ENCODE peak calls at places on chromosomes 4 and X, in nine cellular contexts. W, J, I, K, G, U, N, A and E are unnamed samples.

GRCh38 chrX:25523574-25523973 is 507.8 kb upstream of the ARX start:
- DNase-seq in W (peak; percentile 75), J (peak; percentile 23), I (no peak), K (peak; percentile 20), G (peak; percentile 57), U (no peak), N (peak; percentile 69), A (peak; percentile 63), E (no peak)

GRCh38 chr4:5704276-5704675 is 4.1 kb downstream of the EVC2 start:
- DNase-seq in W (no peak), J (no peak), I (no peak), K (no peak), G (no peak), U (no peak), N (no peak), A (no peak), E (no peak)

GRCh38 chr4:54527532-54527931 is 130.2 kb upstream of the KIT start:
- DNase-seq in W (no peak), J (no peak), I (no peak), K (no peak), G (no peak), U (no peak), N (no peak), A (no peak), E (no peak)

GRCh38 chrX:140180585-140180984 is 215.3 kb upstream of the CXorf66 start:
- DNase-seq in W (peak; percentile 66), J (peak; percentile 86), I (no peak), K (peak; percentile 91), G (no peak), U (no peak), N (no peak), A (peak; percentile 86), E (no peak)

GRCh38 chrX:43225626-43226328 is 430.3 kb upstream of the MAOA start:
- DNase-seq in W (no peak), J (no peak), I (no peak), K (no peak), G (no peak), U (no peak), N (no peak), A (no peak), E (no peak)

GRCh38 chr4:102759835-102760644 is 728 bp downstream of the MANBA start:
- DNase-seq in W (peak; percentile 68), J (peak; percentile 30), I (no peak), K (peak; percentile 50), G (peak; percentile 58), U (no peak), N (peak; percentile 90), A (peak; percentile 54), E (peak; percentile 23)

GRCh38 chr4:16875487-16875886 is 23.0 kb downstream of the LDB2 start:
- DNase-seq in W (peak; percentile 88), J (no peak), I (no peak), K (no peak), G (peak; percentile 74), U (no peak), N (no peak), A (peak; percentile 91), E (no peak)

GRCh38 chrX:153818571-153819397 is 11.6 kb downstream of the PDZD4 start:
- DNase-seq in W (no peak), J (peak; percentile 24), I (peak; percentile 47), K (no peak), G (peak; percentile 66), U (no peak), N (no peak), A (no peak), E (peak; percentile 45)

GRCh38 chr4:171067422-171067821 is 745.8 kb upstream of the GALNTL6 start:
- DNase-seq in W (no peak), J (no peak), I (no peak), K (no peak), G (peak; percentile 27), U (no peak), N (no peak), A (no peak), E (no peak)

GRCh38 chrX:107537815-107538214 is 88.4 kb downstream of the FRMPD3 start:
- DNase-seq in W (peak; percentile 61), J (peak; percentile 68), I (peak; percentile 35), K (peak; percentile 53), G (peak; percentile 67), U (no peak), N (peak; percentile 84), A (peak; percentile 65), E (peak; percentile 24)

GRCh38 chr4:147110968-147111367 is 165.3 kb upstream of the TTC29 start:
- DNase-seq in W (peak; percentile 64), J (peak; percentile 43), I (no peak), K (peak; percentile 21), G (no peak), U (no peak), N (no peak), A (peak; percentile 61), E (no peak)

GRCh38 chr4:113978105-113978504 is 1.3 kb downstream of the ARSJ start:
- DNase-seq in W (no peak), J (no peak), I (no peak), K (no peak), G (no peak), U (no peak), N (no peak), A (no peak), E (no peak)

GRCh38 chrX:53356186-53356585 is 66.3 kb downstream of the SMC1A start:
- DNase-seq in W (peak; percentile 9), J (peak; percentile 36), I (no peak), K (no peak), G (peak; percentile 43), U (no peak), N (peak; percentile 88), A (no peak), E (peak; percentile 9)

GRCh38 chr4:87363552-87363951 is 27.4 kb downstream of the HSD17B11 start:
- DNase-seq in W (no peak), J (peak; percentile 42), I (no peak), K (peak; percentile 53), G (no peak), U (no peak), N (peak; percentile 61), A (peak; percentile 37), E (no peak)

GRCh38 chr4:86181585-86181984 is 178.3 kb downstream of the MAPK10 start:
- DNase-seq in W (peak; percentile 45), J (peak; percentile 18), I (no peak), K (no peak), G (no peak), U (no peak), N (no peak), A (peak; percentile 27), E (no peak)

DNA sequence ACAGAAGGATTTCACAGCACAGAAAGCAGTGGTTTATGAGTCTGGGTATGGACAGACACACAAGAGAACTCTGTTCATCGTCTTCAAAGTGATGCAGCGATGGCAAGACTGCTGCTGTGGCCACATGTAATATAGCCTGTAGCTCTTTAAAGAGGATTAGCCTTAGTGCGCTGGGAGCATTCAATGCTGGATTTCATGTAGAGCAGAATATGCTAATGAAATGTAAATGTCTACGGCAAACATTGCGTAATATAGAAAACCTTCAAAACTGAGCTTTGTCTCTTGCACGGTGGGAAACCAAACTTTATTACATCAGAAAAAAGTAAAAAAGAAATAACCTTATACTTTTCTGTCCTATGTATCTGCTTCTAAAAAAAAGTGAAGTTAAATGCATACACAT is 42.9 kb downstream of the ALPK1 start:
- DNase-seq in W (no peak), J (no peak), I (no peak), K (no peak), G (peak; percentile 70), U (no peak), N (no peak), A (no peak), E (no peak)
- H3K4me3 ChIP-seq in W (no peak overlapping the region), J (no peak overlapping the region), I (no peak overlapping the region), K (no peak overlapping the region), G (no peak overlapping the region), U (no peak overlapping the region), N (no peak overlapping the region), A (no peak overlapping the region), E (no peak overlapping the region)

GRCh38 chrX:100409316-100410082 is 574 bp downstream of the PCDH19 start:
- DNase-seq in W (peak; percentile 10), J (no peak), I (no peak), K (no peak), G (no peak), U (no peak), N (no peak), A (no peak), E (no peak)

GRCh38 chrX:100407784-100408642 is 2.1 kb downstream of the PCDH19 start:
- DNase-seq in W (no peak), J (no peak), I (no peak), K (no peak), G (no peak), U (no peak), N (no peak), A (no peak), E (no peak)

GRCh38 chrX:100410083-100410590 is at the start of gene PCDH19:
- DNase-seq in W (peak; percentile 62), J (peak; percentile 57), I (no peak), K (peak; percentile 32), G (peak; percentile 78), U (peak; percentile 66), N (no peak), A (peak; percentile 28), E (no peak)

GRCh38 chrX:100407147-100407783 is 2.8 kb downstream of the PCDH19 start:
- DNase-seq in W (no peak), J (no peak), I (no peak), K (no peak), G (no peak), U (no peak), N (no peak), A (no peak), E (no peak)

DNA sequence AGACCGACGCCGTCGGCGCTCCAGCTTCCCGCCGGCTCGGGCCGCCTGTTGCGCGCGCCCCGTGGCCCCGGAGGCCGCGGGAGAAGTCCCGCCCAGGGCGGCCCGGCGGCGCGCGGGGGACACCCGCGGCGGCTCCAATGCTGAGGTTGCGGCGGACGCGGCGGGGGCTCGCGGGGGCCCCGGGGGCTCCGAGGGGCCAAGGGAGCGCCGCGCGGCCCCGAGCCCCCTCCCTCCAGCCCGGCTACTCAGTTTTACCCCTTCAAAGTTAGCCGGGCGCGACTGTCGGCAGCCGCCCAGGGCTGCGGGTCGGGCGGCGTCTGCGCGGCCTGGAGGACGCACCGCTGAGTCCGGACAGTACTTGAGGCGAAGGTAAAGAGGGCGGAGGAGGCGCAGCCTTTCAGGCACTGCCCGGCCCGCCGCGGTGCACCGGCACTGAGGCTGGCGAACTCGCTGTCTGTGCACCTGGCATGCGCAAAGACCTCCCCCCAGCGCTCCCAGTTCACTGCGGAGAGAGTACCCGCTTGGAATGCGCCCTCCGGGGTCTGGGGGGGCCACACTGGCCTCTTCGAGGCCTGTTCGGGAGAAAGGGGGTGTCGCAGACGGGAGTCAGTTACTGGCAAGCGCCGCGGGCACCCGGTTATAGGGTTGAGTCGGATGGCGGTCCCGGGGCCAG is 1.3 kb downstream of the PCDH19 start:
- DNase-seq in W (no peak), J (no peak), I (no peak), K (no peak), G (no peak), U (no peak), N (no peak), A (no peak), E (no peak)
- H3K4me3 ChIP-seq in W (no peak overlapping the region), J (no peak overlapping the region), I (no peak overlapping the region), K (no peak overlapping the region), G (no peak overlapping the region), U (no peak overlapping the region), N (no peak overlapping the region), A (no peak overlapping the region), E (no peak overlapping the region)

GRCh38 chrX:7606253-7606652 is 236.7 kb upstream of the VCX start:
- DNase-seq in W (no peak), J (no peak), I (no peak), K (no peak), G (no peak), U (no peak), N (no peak), A (no peak), E (no peak)
- H3K4me3 ChIP-seq in W (no peak overlapping the region), J (no peak overlapping the region), I (no peak overlapping the region), K (no peak overlapping the region), G (no peak overlapping the region), U (no peak overlapping the region), N (no peak overlapping the region), A (no peak overlapping the region), E (no peak overlapping the region)

GRCh38 chr4:181272427-181272826 is 970.8 kb upstream of the TENM3 start:
- DNase-seq in W (no peak), J (no peak), I (no peak), K (no peak), G (no peak), U (no peak), N (no peak), A (no peak), E (no peak)
- H3K4me3 ChIP-seq in W (no peak overlapping the region), J (no peak overlapping the region), I (no peak overlapping the region), K (no peak overlapping the region), G (no peak overlapping the region), U (no peak overlapping the region), N (no peak overlapping the region), A (no peak overlapping the region), E (no peak overlapping the region)